ENCODE peak calls at places on chromosomes 4 and X, in ten cellular contexts. One of them, this sample, is unnamed.
A peak's percentile ranks its signal among the peaks of the same experiment; 100 is the strongest.

GRCh38 chr4:184310171-184310567 is 92.5 kb upstream of the ENPP6 start:
- DNase-seq in AG09319: no peak
- DNase-seq in WERI-Rb-1: no peak
- DNase-seq in A549: peak; percentile 18
- DNase-seq in omental fat pad: no peak
- DNase-seq in HT-29: no peak
- DNase-seq in effector CD8-positive, alpha-beta T cell: no peak
- DNase-seq in coronary artery: no peak
- DNase-seq in left colon: peak; percentile 46
- DNase-seq in cardiac fibroblast: peak; percentile 19
- DNase-seq in this sample: no peak

GRCh38 chr4:52910115-52910514 is 48.0 kb downstream of the RASL11B start:
- DNase-seq in AG09319: no peak
- DNase-seq in WERI-Rb-1: no peak
- DNase-seq in A549: no peak
- DNase-seq in omental fat pad: no peak
- DNase-seq in HT-29: no peak
- DNase-seq in effector CD8-positive, alpha-beta T cell: no peak
- DNase-seq in coronary artery: no peak
- DNase-seq in left colon: no peak
- DNase-seq in cardiac fibroblast: no peak
- DNase-seq in this sample: no peak

GRCh38 chrX:51891821-51892551 is 1.4 kb upstream of the MAGED1 start:
- DNase-seq in AG09319: peak; percentile 84
- DNase-seq in WERI-Rb-1: no peak
- DNase-seq in A549: no peak
- DNase-seq in omental fat pad: no peak
- DNase-seq in HT-29: no peak
- DNase-seq in effector CD8-positive, alpha-beta T cell: no peak
- DNase-seq in coronary artery: no peak
- DNase-seq in left colon: no peak
- DNase-seq in cardiac fibroblast: peak; percentile 83
- DNase-seq in this sample: peak; percentile 38

GRCh38 chr4:74197123-74197522 is 39.2 kb downstream of the MTHFD2L start:
- DNase-seq in AG09319: no peak
- DNase-seq in WERI-Rb-1: no peak
- DNase-seq in A549: no peak
- DNase-seq in omental fat pad: no peak
- DNase-seq in HT-29: no peak
- DNase-seq in effector CD8-positive, alpha-beta T cell: no peak
- DNase-seq in coronary artery: no peak
- DNase-seq in left colon: no peak
- DNase-seq in cardiac fibroblast: no peak
- DNase-seq in this sample: no peak

GRCh38 chr4:80713409-80713808 is 317.1 kb upstream of the BMP3 start:
- DNase-seq in AG09319: peak; percentile 44
- DNase-seq in WERI-Rb-1: no peak
- DNase-seq in A549: no peak
- DNase-seq in omental fat pad: no peak
- DNase-seq in HT-29: no peak
- DNase-seq in effector CD8-positive, alpha-beta T cell: no peak
- DNase-seq in coronary artery: no peak
- DNase-seq in left colon: peak; percentile 3
- DNase-seq in cardiac fibroblast: no peak
- DNase-seq in this sample: no peak

GRCh38 chrX:29237972-29238371 is 650.7 kb downstream of the IL1RAPL1 start:
- DNase-seq in AG09319: no peak
- DNase-seq in WERI-Rb-1: no peak
- DNase-seq in A549: no peak
- DNase-seq in omental fat pad: no peak
- DNase-seq in HT-29: no peak
- DNase-seq in effector CD8-positive, alpha-beta T cell: no peak
- DNase-seq in coronary artery: no peak
- DNase-seq in left colon: no peak
- DNase-seq in cardiac fibroblast: no peak
- DNase-seq in this sample: no peak

GRCh38 chr4:158346576-158346975 is 136.3 kb downstream of the TMEM144 start:
- DNase-seq in AG09319: no peak
- DNase-seq in WERI-Rb-1: no peak
- DNase-seq in A549: no peak
- DNase-seq in omental fat pad: no peak
- DNase-seq in HT-29: no peak
- DNase-seq in effector CD8-positive, alpha-beta T cell: no peak
- DNase-seq in coronary artery: no peak
- DNase-seq in left colon: no peak
- DNase-seq in cardiac fibroblast: no peak
- DNase-seq in this sample: peak; percentile 27

GRCh38 chr4:177455591-177455990 is 13.4 kb upstream of the AGA start:
- DNase-seq in AG09319: no peak
- DNase-seq in WERI-Rb-1: no peak
- DNase-seq in A549: no peak
- DNase-seq in omental fat pad: no peak
- DNase-seq in HT-29: no peak
- DNase-seq in effector CD8-positive, alpha-beta T cell: no peak
- DNase-seq in coronary artery: no peak
- DNase-seq in left colon: peak; percentile 71
- DNase-seq in cardiac fibroblast: peak; percentile 29
- DNase-seq in this sample: peak; percentile 78

GRCh38 chrX:116009348-116009747 is 161.2 kb upstream of the AGTR2 start:
- DNase-seq in AG09319: no peak
- DNase-seq in WERI-Rb-1: no peak
- DNase-seq in A549: no peak
- DNase-seq in omental fat pad: no peak
- DNase-seq in HT-29: no peak
- DNase-seq in effector CD8-positive, alpha-beta T cell: no peak
- DNase-seq in coronary artery: no peak
- DNase-seq in left colon: no peak
- DNase-seq in cardiac fibroblast: no peak
- DNase-seq in this sample: no peak

GRCh38 chrX:150486011-150486410 is 82.4 kb upstream of the MTM1 start:
- DNase-seq in AG09319: no peak
- DNase-seq in WERI-Rb-1: peak; percentile 66
- DNase-seq in A549: peak; percentile 62
- DNase-seq in omental fat pad: no peak
- DNase-seq in HT-29: peak; percentile 70
- DNase-seq in effector CD8-positive, alpha-beta T cell: peak; percentile 10
- DNase-seq in coronary artery: no peak
- DNase-seq in left colon: peak; percentile 74
- DNase-seq in cardiac fibroblast: peak; percentile 69
- DNase-seq in this sample: peak; percentile 43

This sample was measured in amniotic epithelial cell.